ENCODE peak calls at places on chromosomes 1 and 21, in seven cellular contexts. One of them, this sample, is unnamed.

GRCh38 chr21:44579056-44579832 is 1.2 kb downstream of the KRTAP10-5 start:
- DNase-seq in heart left ventricle: no peak
- DNase-seq in T-cell: no peak
- DNase-seq in T1000: no peak
- DNase-seq in GM23248: no peak
- DNase-seq in astrocyte: no peak
- DNase-seq in foreskin fibroblast: no peak
- DNase-seq in this sample: no peak

GRCh38 chr1:155392898-155393411 is 72.3 kb downstream of the RUSC1 start:
- DNase-seq in heart left ventricle: no peak
- DNase-seq in T-cell: no peak
- DNase-seq in T1000: no peak
- DNase-seq in GM23248: no peak
- DNase-seq in astrocyte: peak
- DNase-seq in foreskin fibroblast: no peak
- DNase-seq in this sample: no peak

GRCh38 chr1:102434421-102434820 is 437.7 kb upstream of the OLFM3 start:
- DNase-seq in heart left ventricle: no peak
- DNase-seq in T-cell: no peak
- DNase-seq in T1000: no peak
- DNase-seq in GM23248: peak
- DNase-seq in astrocyte: no peak
- DNase-seq in foreskin fibroblast: peak
- DNase-seq in this sample: no peak

GRCh38 chr1:25037174-25038074 is 107.3 kb upstream of the RUNX3 start:
- DNase-seq in heart left ventricle: no peak
- DNase-seq in T-cell: no peak
- DNase-seq in T1000: no peak
- DNase-seq in GM23248: peak
- DNase-seq in astrocyte: no peak
- DNase-seq in foreskin fibroblast: peak
- DNase-seq in this sample: peak

GRCh38 chr1:51321924-51322280 is 8.5 kb downstream of the TTC39A start:
- DNase-seq in heart left ventricle: no peak
- DNase-seq in T-cell: no peak
- DNase-seq in T1000: no peak
- DNase-seq in GM23248: no peak
- DNase-seq in astrocyte: no peak
- DNase-seq in foreskin fibroblast: no peak
- DNase-seq in this sample: no peak

GRCh38 chr1:36464605-36465393 is 615 bp upstream of the MRPS15 start:
- DNase-seq in heart left ventricle: no peak
- DNase-seq in T-cell: no peak
- DNase-seq in T1000: no peak
- DNase-seq in GM23248: peak
- DNase-seq in astrocyte: peak
- DNase-seq in foreskin fibroblast: no peak
- DNase-seq in this sample: no peak

GRCh38 chr1:44089371-44090070 is 29.1 kb upstream of the KLF17 start:
- DNase-seq in heart left ventricle: no peak
- DNase-seq in T-cell: no peak
- DNase-seq in T1000: peak
- DNase-seq in GM23248: no peak
- DNase-seq in astrocyte: no peak
- DNase-seq in foreskin fibroblast: peak
- DNase-seq in this sample: no peak

GRCh38 chr1:205270764-205271163 is 43.0 kb downstream of the TMCC2 start:
- DNase-seq in heart left ventricle: no peak
- DNase-seq in T-cell: no peak
- DNase-seq in T1000: peak
- DNase-seq in GM23248: peak
- DNase-seq in astrocyte: peak
- DNase-seq in foreskin fibroblast: peak
- DNase-seq in this sample: no peak

GRCh38 chr1:99554727-99555126 is 91.2 kb upstream of the PALMD start:
- DNase-seq in heart left ventricle: no peak
- DNase-seq in T-cell: no peak
- DNase-seq in T1000: no peak
- DNase-seq in GM23248: no peak
- DNase-seq in astrocyte: no peak
- DNase-seq in foreskin fibroblast: no peak
- DNase-seq in this sample: no peak

GRCh38 chr1:26541816-26542711 is 12.5 kb downstream of the RPS6KA1 start:
- DNase-seq in heart left ventricle: peak
- DNase-seq in T-cell: peak
- DNase-seq in T1000: no peak
- DNase-seq in GM23248: peak
- DNase-seq in astrocyte: no peak
- DNase-seq in foreskin fibroblast: peak
- DNase-seq in this sample: peak

GRCh38 chr1:13583592-13583963 is at the start of gene PDPN:
- DNase-seq in heart left ventricle: peak
- DNase-seq in T-cell: no peak
- DNase-seq in T1000: no peak
- DNase-seq in GM23248: peak
- DNase-seq in astrocyte: peak
- DNase-seq in foreskin fibroblast: no peak
- DNase-seq in this sample: no peak

GRCh38 chr1:31587720-31588423 is 11.6 kb downstream of the TINAGL1 start:
- DNase-seq in heart left ventricle: peak
- DNase-seq in T-cell: no peak
- DNase-seq in T1000: no peak
- DNase-seq in GM23248: peak
- DNase-seq in astrocyte: no peak
- DNase-seq in foreskin fibroblast: peak
- DNase-seq in this sample: no peak

GRCh38 chr21:42733874-42734273 is 80.5 kb downstream of the PDE9A start:
- DNase-seq in heart left ventricle: no peak
- DNase-seq in T-cell: no peak
- DNase-seq in T1000: no peak
- DNase-seq in GM23248: no peak
- DNase-seq in astrocyte: no peak
- DNase-seq in foreskin fibroblast: no peak
- DNase-seq in this sample: no peak

GRCh38 chr1:65423884-65424655 is 3.6 kb downstream of the LEPR start:
- DNase-seq in heart left ventricle: no peak
- DNase-seq in T-cell: no peak
- DNase-seq in T1000: peak
- DNase-seq in GM23248: peak
- DNase-seq in astrocyte: peak
- DNase-seq in foreskin fibroblast: peak
- DNase-seq in this sample: no peak

GRCh38 chr21:31348188-31348587 is 4.1 kb upstream of the TIAM1 start:
- DNase-seq in heart left ventricle: no peak
- DNase-seq in T-cell: no peak
- DNase-seq in T1000: no peak
- DNase-seq in GM23248: no peak
- DNase-seq in astrocyte: no peak
- DNase-seq in foreskin fibroblast: no peak
- DNase-seq in this sample: no peak

GRCh38 chr21:45138199-45139002 is 64.0 kb downstream of the ADARB1 start:
- DNase-seq in heart left ventricle: peak
- DNase-seq in T-cell: peak
- DNase-seq in T1000: peak
- DNase-seq in GM23248: peak
- DNase-seq in astrocyte: peak
- DNase-seq in foreskin fibroblast: peak
- DNase-seq in this sample: peak

GRCh38 chr1:81391100-81391828 is 409.5 kb upstream of the ADGRL2 start:
- DNase-seq in heart left ventricle: no peak
- DNase-seq in T-cell: no peak
- DNase-seq in T1000: no peak
- DNase-seq in GM23248: no peak
- DNase-seq in astrocyte: no peak
- DNase-seq in foreskin fibroblast: peak
- DNase-seq in this sample: no peak

GRCh38 chr1:59364012-59364411 is 67.1 kb downstream of the FGGY start:
- DNase-seq in heart left ventricle: no peak
- DNase-seq in T-cell: no peak
- DNase-seq in T1000: no peak
- DNase-seq in GM23248: no peak
- DNase-seq in astrocyte: no peak
- DNase-seq in foreskin fibroblast: no peak
- DNase-seq in this sample: no peak

GRCh38 chr21:44426663-44427191 is 28.6 kb upstream of the LRRC3 start:
- DNase-seq in heart left ventricle: no peak
- DNase-seq in T-cell: no peak
- DNase-seq in T1000: no peak
- DNase-seq in GM23248: no peak
- DNase-seq in astrocyte: no peak
- DNase-seq in foreskin fibroblast: no peak
- DNase-seq in this sample: no peak

GRCh38 chr1:75616436-75617433 is 5.8 kb upstream of the SLC44A5 start:
- DNase-seq in heart left ventricle: no peak
- DNase-seq in T-cell: no peak
- DNase-seq in T1000: no peak
- DNase-seq in GM23248: peak
- DNase-seq in astrocyte: peak
- DNase-seq in foreskin fibroblast: peak
- DNase-seq in this sample: no peak

GRCh38 chr1:30415171-30415940 is 308.0 kb downstream of the MATN1 start:
- DNase-seq in heart left ventricle: peak
- DNase-seq in T-cell: no peak
- DNase-seq in T1000: no peak
- DNase-seq in GM23248: no peak
- DNase-seq in astrocyte: no peak
- DNase-seq in foreskin fibroblast: no peak
- DNase-seq in this sample: no peak

GRCh38 chr1:234617135-234617985 is 7.4 kb upstream of the IRF2BP2 start:
- DNase-seq in heart left ventricle: no peak
- DNase-seq in T-cell: no peak
- DNase-seq in T1000: no peak
- DNase-seq in GM23248: peak
- DNase-seq in astrocyte: peak
- DNase-seq in foreskin fibroblast: peak
- DNase-seq in this sample: no peak

GRCh38 chr1:116502915-116503314 is 67.9 kb downstream of the CD58 start:
- DNase-seq in heart left ventricle: no peak
- DNase-seq in T-cell: no peak
- DNase-seq in T1000: no peak
- DNase-seq in GM23248: no peak
- DNase-seq in astrocyte: no peak
- DNase-seq in foreskin fibroblast: no peak
- DNase-seq in this sample: no peak

GRCh38 chr1:183164963-183165362 is 21.1 kb upstream of the LAMC2 start:
- DNase-seq in heart left ventricle: no peak
- DNase-seq in T-cell: no peak
- DNase-seq in T1000: no peak
- DNase-seq in GM23248: no peak
- DNase-seq in astrocyte: peak
- DNase-seq in foreskin fibroblast: no peak
- DNase-seq in this sample: no peak

GRCh38 chr1:106937104-106937503 is 119.4 kb upstream of the PRMT6 start:
- DNase-seq in heart left ventricle: no peak
- DNase-seq in T-cell: no peak
- DNase-seq in T1000: peak
- DNase-seq in GM23248: peak
- DNase-seq in astrocyte: peak
- DNase-seq in foreskin fibroblast: peak
- DNase-seq in this sample: no peak

This sample was measured in T-helper 2 cell.